ENCODE peak calls at places on chromosomes 6 and 20, in four cellular contexts. One of them, this sample, is unnamed.

GRCh38 chr6:30047220-30047619 is 13.8 kb upstream of the POLR1H start:
- DNase-seq in mesenchymal stem cell: no peak
- DNase-seq in H1: no peak
- DNase-seq in trophoblast cell: no peak
- DNase-seq in this sample: no peak

GRCh38 chr6:79031821-79032590 is 46.0 kb downstream of the PHIP start:
- DNase-seq in mesenchymal stem cell: peak
- DNase-seq in H1: no peak
- DNase-seq in trophoblast cell: peak
- DNase-seq in this sample: no peak

GRCh38 chr20:50694379-50695143 is 3.2 kb upstream of the RIPOR3 start:
- DNase-seq in mesenchymal stem cell: no peak
- DNase-seq in H1: no peak
- DNase-seq in trophoblast cell: no peak
- DNase-seq in this sample: no peak

GRCh38 chr20:56215115-56215514 is 33.4 kb upstream of the MC3R start:
- DNase-seq in mesenchymal stem cell: no peak
- DNase-seq in H1: no peak
- DNase-seq in trophoblast cell: no peak
- DNase-seq in this sample: no peak

GRCh38 chr6:135322427-135323201 is 141.5 kb downstream of the MYB start:
- DNase-seq in mesenchymal stem cell: no peak
- DNase-seq in H1: no peak
- DNase-seq in trophoblast cell: peak
- DNase-seq in this sample: no peak

GRCh38 chr6:54238407-54238806 is 69.8 kb upstream of the TINAG start:
- DNase-seq in mesenchymal stem cell: peak
- DNase-seq in H1: no peak
- DNase-seq in trophoblast cell: no peak
- DNase-seq in this sample: no peak

GRCh38 chr6:3340358-3340798 is 81.6 kb downstream of the PSMG4 start:
- DNase-seq in mesenchymal stem cell: no peak
- DNase-seq in H1: no peak
- DNase-seq in trophoblast cell: no peak
- DNase-seq in this sample: no peak

GRCh38 chr20:36826556-36827244 is 49.2 kb upstream of the TLDC2 start:
- DNase-seq in mesenchymal stem cell: peak
- DNase-seq in H1: no peak
- DNase-seq in trophoblast cell: peak
- DNase-seq in this sample: no peak

GRCh38 chr20:48877299-48877698 is 44.2 kb upstream of the ARFGEF2 start:
- DNase-seq in mesenchymal stem cell: no peak
- DNase-seq in H1: no peak
- DNase-seq in trophoblast cell: no peak
- DNase-seq in this sample: no peak

GRCh38 chr6:111361648-111362047 is 121.4 kb downstream of the REV3L start:
- DNase-seq in mesenchymal stem cell: peak
- DNase-seq in H1: peak
- DNase-seq in trophoblast cell: peak
- DNase-seq in this sample: peak

GRCh38 chr6:43090557-43090952 is 14.4 kb downstream of the PTK7 start:
- DNase-seq in mesenchymal stem cell: peak
- DNase-seq in H1: no peak
- DNase-seq in trophoblast cell: no peak
- DNase-seq in this sample: no peak

GRCh38 chr6:118725944-118726343 is 74.6 kb upstream of the CEP85L start:
- DNase-seq in mesenchymal stem cell: no peak
- DNase-seq in H1: no peak
- DNase-seq in trophoblast cell: peak
- DNase-seq in this sample: no peak

GRCh38 chr6:166494757-166495486 is 91.6 kb downstream of the RAMACL start:
- DNase-seq in mesenchymal stem cell: no peak
- DNase-seq in H1: no peak
- DNase-seq in trophoblast cell: no peak
- DNase-seq in this sample: peak

GRCh38 chr6:41894366-41895299 is 542 bp downstream of the USP49 start:
- DNase-seq in mesenchymal stem cell: peak
- DNase-seq in H1: no peak
- DNase-seq in trophoblast cell: no peak
- DNase-seq in this sample: no peak

GRCh38 chr6:17179246-17180073 is 77.6 kb downstream of the STMND1 start:
- DNase-seq in mesenchymal stem cell: peak
- DNase-seq in H1: no peak
- DNase-seq in trophoblast cell: no peak
- DNase-seq in this sample: no peak

GRCh38 chr20:41466836-41467619 is 100.4 kb upstream of the EMILIN3 start:
- DNase-seq in mesenchymal stem cell: no peak
- DNase-seq in H1: no peak
- DNase-seq in trophoblast cell: no peak
- DNase-seq in this sample: no peak

GRCh38 chr6:2344319-2344905 is 99.0 kb upstream of the GMDS start:
- DNase-seq in mesenchymal stem cell: no peak
- DNase-seq in H1: no peak
- DNase-seq in trophoblast cell: no peak
- DNase-seq in this sample: no peak

GRCh38 chr20:47667531-47668312 is 117.6 kb downstream of the SULF2 start:
- DNase-seq in mesenchymal stem cell: no peak
- DNase-seq in H1: no peak
- DNase-seq in trophoblast cell: no peak
- DNase-seq in this sample: no peak

GRCh38 chr6:161954699-161955276 is 680.9 kb upstream of the AGPAT4 start:
- DNase-seq in mesenchymal stem cell: no peak
- DNase-seq in H1: no peak
- DNase-seq in trophoblast cell: no peak
- DNase-seq in this sample: no peak

GRCh38 chr6:14518515-14519217 is 401.1 kb downstream of the CD83 start:
- DNase-seq in mesenchymal stem cell: no peak
- DNase-seq in H1: no peak
- DNase-seq in trophoblast cell: no peak
- DNase-seq in this sample: no peak

GRCh38 chr20:61804896-61805295 is 260.8 kb downstream of the TAF4 start:
- DNase-seq in mesenchymal stem cell: peak
- DNase-seq in H1: no peak
- DNase-seq in trophoblast cell: no peak
- DNase-seq in this sample: no peak

GRCh38 chr6:30042914-30043313 is 18.2 kb upstream of the POLR1H start:
- DNase-seq in mesenchymal stem cell: no peak
- DNase-seq in H1: no peak
- DNase-seq in trophoblast cell: no peak
- DNase-seq in this sample: no peak

GRCh38 chr20:61850926-61851900 is 214.5 kb downstream of the TAF4 start:
- DNase-seq in mesenchymal stem cell: no peak
- DNase-seq in H1: no peak
- DNase-seq in trophoblast cell: no peak
- DNase-seq in this sample: no peak

GRCh38 chr6:129475477-129476247 is 234.3 kb downstream of the ARHGAP18 start:
- DNase-seq in mesenchymal stem cell: no peak
- DNase-seq in H1: no peak
- DNase-seq in trophoblast cell: no peak
- DNase-seq in this sample: no peak

GRCh38 chr6:217048-217659 is 75.1 kb upstream of the DUSP22 start:
- DNase-seq in mesenchymal stem cell: no peak
- DNase-seq in H1: peak
- DNase-seq in trophoblast cell: peak
- DNase-seq in this sample: no peak

GRCh38 chr6:151808331-151809241 is 1.1 kb downstream of the ESR1 start:
- DNase-seq in mesenchymal stem cell: no peak
- DNase-seq in H1: no peak
- DNase-seq in trophoblast cell: peak
- DNase-seq in this sample: no peak

DNA sequence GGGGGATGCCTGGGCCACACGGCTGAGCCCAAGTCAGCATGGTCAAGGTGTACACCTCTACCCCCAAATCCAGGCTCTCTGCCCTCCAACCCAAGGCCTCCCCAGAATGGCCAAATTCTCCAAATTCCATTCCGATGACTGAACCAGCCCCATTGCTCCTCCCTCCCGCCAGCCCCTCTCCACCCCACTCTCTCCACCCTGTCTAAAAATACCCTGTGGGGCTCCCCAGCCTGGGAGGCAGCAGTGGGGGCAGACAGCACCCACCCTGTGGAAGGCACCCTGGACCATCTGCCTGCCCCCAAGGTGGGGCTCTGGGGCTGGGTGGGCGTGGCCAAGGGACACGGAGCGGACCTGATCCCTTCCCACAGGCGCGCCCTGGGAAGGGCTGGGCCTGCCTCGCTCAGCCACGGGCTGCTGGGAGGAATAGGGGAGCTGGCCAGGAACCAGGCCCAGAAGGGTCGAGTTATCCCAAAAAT is 11.4 kb downstream of the TEAD3 start:
- DNase-seq in mesenchymal stem cell: peak
- DNase-seq in H1: no peak
- DNase-seq in trophoblast cell: peak
- DNase-seq in this sample: peak
- H2AK5ac ChIP-seq in mesenchymal stem cell: peak
- H2AK5ac ChIP-seq in H1: peak
- H2AK5ac ChIP-seq in trophoblast cell: peak
- H2AK5ac ChIP-seq in this sample: peak

GRCh38 chr20:35200255-35200654 is 26.2 kb upstream of the MMP24 start:
- DNase-seq in mesenchymal stem cell: peak
- DNase-seq in H1: no peak
- DNase-seq in trophoblast cell: peak
- DNase-seq in this sample: no peak

GRCh38 chr20:35196313-35196712 is 24.4 kb downstream of the PROCR start:
- DNase-seq in mesenchymal stem cell: no peak
- DNase-seq in H1: no peak
- DNase-seq in trophoblast cell: no peak
- DNase-seq in this sample: no peak

DNA sequence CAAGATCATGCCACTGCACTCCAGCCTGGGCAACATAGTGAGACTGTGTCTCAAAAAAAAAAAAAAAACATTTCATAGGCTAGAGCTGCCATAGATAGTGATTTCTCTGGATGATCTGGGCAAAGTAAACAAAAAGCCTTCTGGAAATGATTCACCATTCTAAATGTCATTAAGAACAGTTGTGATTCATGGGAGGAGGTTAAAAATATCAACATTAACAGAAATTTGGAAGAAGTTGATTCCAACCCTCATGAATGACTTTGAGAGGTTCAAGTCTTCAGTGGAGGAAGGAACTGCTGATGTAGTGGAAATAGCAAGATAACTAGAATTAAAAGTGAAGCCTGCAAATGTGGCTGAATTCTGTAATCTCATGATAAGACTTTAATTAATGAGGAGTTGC is 26.8 kb upstream of the MMP24 start:
- DNase-seq in mesenchymal stem cell: peak
- DNase-seq in H1: no peak
- DNase-seq in trophoblast cell: no peak
- DNase-seq in this sample: no peak
- H3K4me3 ChIP-seq in mesenchymal stem cell: no peak
- H3K4me3 ChIP-seq in H1: no peak
- H3K4me3 ChIP-seq in trophoblast cell: no peak
- H3K4me3 ChIP-seq in this sample: no peak

DNA sequence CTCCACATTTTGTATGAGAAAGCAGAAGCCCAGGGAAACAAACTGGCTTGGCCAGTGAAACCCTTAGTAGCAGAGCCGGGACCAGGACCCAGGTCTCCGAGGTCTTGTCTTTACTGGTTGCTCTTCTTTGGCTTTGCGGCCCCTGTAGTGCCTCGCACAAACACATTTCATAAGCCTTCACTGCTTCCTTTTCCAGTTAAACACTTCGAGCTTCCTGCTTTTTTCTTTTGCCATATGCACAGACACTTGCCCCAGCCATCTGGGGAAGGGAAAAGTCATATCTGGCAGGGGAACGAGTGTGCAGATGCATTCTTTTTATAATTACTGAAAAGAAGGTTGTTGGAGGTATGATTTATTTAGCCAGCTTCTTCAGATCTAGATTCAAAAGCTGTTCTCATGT is 19.0 kb downstream of the KLHL32 start:
- DNase-seq in mesenchymal stem cell: no peak
- DNase-seq in H1: no peak
- DNase-seq in trophoblast cell: no peak
- DNase-seq in this sample: no peak
- H2BK12ac ChIP-seq in mesenchymal stem cell: no peak
- H2BK12ac ChIP-seq in H1: no peak
- H2BK12ac ChIP-seq in trophoblast cell: no peak
- H2BK12ac ChIP-seq in this sample: no peak

DNA sequence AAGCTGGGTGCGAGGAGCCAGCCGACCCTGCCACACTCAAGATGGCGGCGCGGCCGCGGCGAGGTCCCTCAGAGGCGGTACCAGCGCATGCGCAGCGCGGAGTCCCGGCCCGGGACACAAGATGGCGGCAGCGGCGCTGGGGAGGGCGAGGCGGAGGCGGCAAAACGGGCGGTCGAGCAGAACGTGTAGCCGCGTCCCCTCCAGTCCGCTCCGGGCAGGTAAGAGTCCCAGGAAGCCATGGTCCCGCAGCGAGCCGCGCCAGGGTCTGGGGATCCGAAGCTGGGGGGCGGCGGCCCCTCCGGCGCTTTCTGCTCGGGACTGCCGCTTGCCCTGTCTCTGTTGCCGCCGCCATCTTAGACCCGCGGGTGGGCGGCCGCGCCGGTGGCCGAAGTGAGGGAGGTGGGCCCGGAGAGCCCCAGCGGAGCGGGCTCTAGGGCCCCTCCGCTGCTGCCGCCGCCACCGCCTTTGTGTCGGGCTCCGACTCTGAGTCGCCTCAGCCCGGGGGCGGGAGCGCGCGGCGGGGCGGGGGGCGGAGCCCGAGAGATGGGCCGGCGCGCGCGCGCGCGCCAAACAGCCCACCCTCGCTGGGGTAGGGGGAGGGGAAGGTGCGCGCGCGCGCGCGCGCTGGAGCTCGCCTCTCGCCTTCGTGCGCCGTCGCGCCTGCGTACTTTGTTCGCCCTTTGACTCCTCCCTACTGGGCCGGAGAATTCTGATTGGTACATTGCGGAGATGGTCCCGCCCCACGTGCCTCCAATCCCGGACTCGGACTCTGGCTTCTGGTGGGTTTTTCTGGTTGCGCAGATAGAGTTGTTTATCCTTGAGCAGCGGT is at the start of gene PCIF1:
- DNase-seq in mesenchymal stem cell: peak
- DNase-seq in H1: peak
- DNase-seq in trophoblast cell: peak
- DNase-seq in this sample: peak
- H2AK5ac ChIP-seq in mesenchymal stem cell: peak
- H2AK5ac ChIP-seq in H1: no peak
- H2AK5ac ChIP-seq in trophoblast cell: peak
- H2AK5ac ChIP-seq in this sample: peak

GRCh38 chr6:138655828-138656227 is 117.7 kb upstream of the CCDC28A start:
- DNase-seq in mesenchymal stem cell: no peak
- DNase-seq in H1: no peak
- DNase-seq in trophoblast cell: no peak
- DNase-seq in this sample: no peak

GRCh38 chr6:138657026-138657425 is 116.5 kb upstream of the CCDC28A start:
- DNase-seq in mesenchymal stem cell: no peak
- DNase-seq in H1: no peak
- DNase-seq in trophoblast cell: no peak
- DNase-seq in this sample: no peak

GRCh38 chr6:138653435-138653834 is 120.1 kb upstream of the CCDC28A start:
- DNase-seq in mesenchymal stem cell: no peak
- DNase-seq in H1: no peak
- DNase-seq in trophoblast cell: no peak
- DNase-seq in this sample: no peak

GRCh38 chr6:138656278-138656803 is 117.2 kb upstream of the CCDC28A start:
- DNase-seq in mesenchymal stem cell: no peak
- DNase-seq in H1: no peak
- DNase-seq in trophoblast cell: no peak
- DNase-seq in this sample: no peak

GRCh38 chr6:138654715-138655634 is 118.6 kb upstream of the CCDC28A start:
- DNase-seq in mesenchymal stem cell: peak
- DNase-seq in H1: no peak
- DNase-seq in trophoblast cell: no peak
- DNase-seq in this sample: no peak
- H3K4me3 ChIP-seq in mesenchymal stem cell: peak
- H3K4me3 ChIP-seq in H1: no peak
- H3K4me3 ChIP-seq in trophoblast cell: no peak
- H3K4me3 ChIP-seq in this sample: no peak

GRCh38 chr6:139550361-139550760 is 175.9 kb upstream of the CITED2 start:
- DNase-seq in mesenchymal stem cell: no peak
- DNase-seq in H1: no peak
- DNase-seq in trophoblast cell: no peak
- DNase-seq in this sample: no peak
- H2BK12ac ChIP-seq in mesenchymal stem cell: no peak
- H2BK12ac ChIP-seq in H1: no peak
- H2BK12ac ChIP-seq in trophoblast cell: no peak
- H2BK12ac ChIP-seq in this sample: no peak